ENCODE peak calls at places on chromosomes 2 and 18, in nine cellular contexts. Y is stimulated activated CD4-positive, alpha-beta T cell treated with anti-CD3 and anti-CD28 coated beads, TNF-alpha, amount 100 ng/mL, for 48 hours; R is body of pancreas; Q is left cardiac atrium; J is AML-193; L is fibroblast of the aortic adventitia; N is ecto neural progenitor cell; Z is psoas muscle; G is substantia nigra. W is an unnamed sample.
A peak's percentile ranks its signal among the peaks of the same experiment; 100 is the strongest.

GRCh38 chr2:12036640-12036983 is 290.2 kb downstream of the LPIN1 start:
- DNase-seq in Y (no peak), R (no peak), Q (no peak), J (no peak), L (no peak), N (no peak), Z (no peak), G (no peak), W (no peak)

GRCh38 chr2:36366491-36367120 is 11.0 kb downstream of the CRIM1 start:
- DNase-seq in Y (no peak), R (no peak), Q (no peak), J (no peak), L (peak; percentile 42), N (no peak), Z (no peak), G (no peak), W (no peak)

GRCh38 chr2:50769416-50769815 is 262.5 kb downstream of the NRXN1 start:
- DNase-seq in Y (no peak), R (no peak), Q (no peak), J (no peak), L (no peak), N (no peak), Z (no peak), G (no peak), W (no peak)

GRCh38 chr2:20368706-20369105 is 18.1 kb upstream of the PUM2 start:
- DNase-seq in Y (no peak), R (no peak), Q (no peak), J (no peak), L (no peak), N (no peak), Z (no peak), G (no peak), W (no peak)

GRCh38 chr18:63298393-63299015 is 21.1 kb downstream of the BCL2 start:
- DNase-seq in Y (no peak), R (no peak), Q (no peak), J (no peak), L (peak; percentile 61), N (no peak), Z (no peak), G (no peak), W (no peak)

GRCh38 chr2:42572297-42573081 is 4.1 kb downstream of the MTA3 start:
- DNase-seq in Y (no peak), R (no peak), Q (no peak), J (no peak), L (no peak), N (no peak), Z (no peak), G (no peak), W (no peak)

GRCh38 chr2:207252416-207252815 is 86.7 kb upstream of the KLF7 start:
- DNase-seq in Y (no peak), R (no peak), Q (no peak), J (no peak), L (no peak), N (no peak), Z (no peak), G (no peak), W (no peak)

GRCh38 chr2:174846941-174847938 is 83.0 kb upstream of the CHRNA1 start:
- DNase-seq in Y (no peak), R (no peak), Q (no peak), J (no peak), L (peak; percentile 89), N (no peak), Z (no peak), G (no peak), W (peak; percentile 92)

GRCh38 chr18:59561596-59561995 is 135.6 kb downstream of the CCBE1 start:
- DNase-seq in Y (no peak), R (no peak), Q (no peak), J (no peak), L (no peak), N (no peak), Z (no peak), G (no peak), W (no peak)

GRCh38 chr18:36828157-36828629 is 609 bp downstream of the TPGS2 start:
- DNase-seq in Y (no peak), R (peak; percentile 49), Q (no peak), J (peak; percentile 26), L (peak; percentile 60), N (peak; percentile 70), Z (peak; percentile 58), G (no peak), W (no peak)

GRCh38 chr2:160970052-160970846 is 190.0 kb upstream of the TANK start:
- DNase-seq in Y (no peak), R (peak; percentile 39), Q (no peak), J (peak; percentile 23), L (peak; percentile 95), N (no peak), Z (no peak), G (no peak), W (peak; percentile 63)

GRCh38 chr2:230181245-230181644 is 38.5 kb downstream of the SP110 start:
- DNase-seq in Y (no peak), R (no peak), Q (no peak), J (no peak), L (no peak), N (no peak), Z (no peak), G (no peak), W (no peak)

GRCh38 chr18:468841-469796 is 31.4 kb downstream of the COLEC12 start:
- DNase-seq in Y (no peak), R (no peak), Q (no peak), J (no peak), L (no peak), N (no peak), Z (no peak), G (no peak), W (no peak)

GRCh38 chr2:189254268-189254883 is 74.8 kb upstream of the COL5A2 start:
- DNase-seq in Y (no peak), R (no peak), Q (peak; percentile 40), J (no peak), L (peak; percentile 86), N (no peak), Z (peak; percentile 73), G (no peak), W (peak; percentile 78)

GRCh38 chr2:109270758-109271305 is 141.8 kb downstream of the SH3RF3 start:
- DNase-seq in Y (no peak), R (no peak), Q (peak; percentile 24), J (no peak), L (no peak), N (no peak), Z (no peak), G (no peak), W (no peak)

GRCh38 chr2:46943881-46944798 is 28.5 kb upstream of the MCFD2 start:
- DNase-seq in Y (peak; percentile 45), R (no peak), Q (no peak), J (no peak), L (no peak), N (no peak), Z (no peak), G (no peak), W (no peak)

GRCh38 chr18:7728297-7728696 is 161.2 kb downstream of the PTPRM start:
- DNase-seq in Y (no peak), R (no peak), Q (no peak), J (no peak), L (no peak), N (no peak), Z (no peak), G (no peak), W (no peak)

GRCh38 chr18:3269241-3269640 is 7.3 kb downstream of the MYL12B start:
- DNase-seq in Y (no peak), R (no peak), Q (no peak), J (no peak), L (no peak), N (no peak), Z (no peak), G (no peak), W (no peak)

GRCh38 chr2:31962757-31963361 is 47.9 kb downstream of the MEMO1 start:
- DNase-seq in Y (peak; percentile 14), R (no peak), Q (peak; percentile 31), J (no peak), L (no peak), N (no peak), Z (no peak), G (no peak), W (no peak)

GRCh38 chr2:217117523-217117922 is 257.7 kb upstream of the TNP1 start:
- DNase-seq in Y (no peak), R (no peak), Q (no peak), J (no peak), L (no peak), N (no peak), Z (no peak), G (no peak), W (no peak)

GRCh38 chr18:53747761-53748160 is 476.7 kb downstream of the MBD2 start:
- DNase-seq in Y (no peak), R (no peak), Q (no peak), J (no peak), L (peak; percentile 58), N (no peak), Z (no peak), G (no peak), W (no peak)

GRCh38 chr2:53782681-53783080 is 4.1 kb downstream of the ASB3 start:
- DNase-seq in Y (no peak), R (no peak), Q (no peak), J (no peak), L (no peak), N (no peak), Z (no peak), G (no peak), W (no peak)

GRCh38 chr2:70941186-70941585 is 5.5 kb downstream of the ATP6V1B1 start:
- DNase-seq in Y (no peak), R (no peak), Q (no peak), J (no peak), L (no peak), N (peak; percentile 39), Z (peak; percentile 6), G (no peak), W (no peak)

GRCh38 chr18:63207825-63208224 is 111.7 kb downstream of the BCL2 start:
- DNase-seq in Y (no peak), R (no peak), Q (no peak), J (no peak), L (no peak), N (no peak), Z (no peak), G (no peak), W (no peak)

GRCh38 chr2:179579744-179580143 is 281.7 kb downstream of the ZNF385B start:
- DNase-seq in Y (no peak), R (no peak), Q (no peak), J (no peak), L (no peak), N (no peak), Z (no peak), G (no peak), W (no peak)

GRCh38 chr2:119261498-119262225 is 38.0 kb downstream of the STEAP3 start:
- DNase-seq in Y (no peak), R (no peak), Q (no peak), J (no peak), L (no peak), N (no peak), Z (no peak), G (no peak), W (no peak)

GRCh38 chr2:52341732-52342131 is 1309.8 kb upstream of the NRXN1 start:
- DNase-seq in Y (no peak), R (no peak), Q (no peak), J (no peak), L (no peak), N (no peak), Z (no peak), G (no peak), W (no peak)

GRCh38 chr2:216679658-216680024 is 15.7 kb downstream of the IGFBP5 start:
- DNase-seq in Y (no peak), R (no peak), Q (peak; percentile 74), J (no peak), L (no peak), N (no peak), Z (peak; percentile 93), G (no peak), W (no peak)

GRCh38 chr2:121888189-121888557 is 132.7 kb downstream of the TSN start:
- DNase-seq in Y (no peak), R (no peak), Q (no peak), J (no peak), L (no peak), N (no peak), Z (no peak), G (no peak), W (no peak)

GRCh38 chr2:8682719-8683667 is 1.1 kb downstream of the ID2 start:
- DNase-seq in Y (no peak), R (peak; percentile 53), Q (peak; percentile 60), J (peak; percentile 43), L (peak; percentile 70), N (no peak), Z (no peak), G (no peak), W (no peak)

GRCh38 chr2:170778900-170779299 is 8.7 kb downstream of the ERICH2 start:
- DNase-seq in Y (no peak), R (no peak), Q (no peak), J (no peak), L (no peak), N (no peak), Z (no peak), G (no peak), W (no peak)